ENCODE peak calls at places on chromosomes 2 and 18, in six cellular contexts. Y is EL; L is neuronal stem cell; S is thyroid gland; V is activated CD8-positive, alpha-beta T cell treated with anti-CD3 and anti-CD28 coated beads for 36 hours; N is adrenal gland. R is an unnamed sample.

GRCh38 chr2:207288628-207289027 is 122.9 kb upstream of the KLF7 start:
- DNase-seq in S (no peak), N (no peak), Y (no peak), V (peak), L (no peak), R (no peak)

GRCh38 chr18:984004-984403 is 79.3 kb downstream of the ADCYAP1 start:
- DNase-seq in L (no peak), N (no peak), Y (no peak), S (no peak), V (no peak), R (no peak)

GRCh38 chr2:199463708-199464613 is 6.2 kb upstream of the SATB2 start:
- DNase-seq in N (no peak), V (no peak), L (no peak), S (no peak), Y (peak), R (no peak)

GRCh38 chr2:16617282-16618266 is 48.1 kb downstream of the CYRIA start:
- DNase-seq in L (peak), S (peak), N (peak), V (no peak), Y (no peak), R (no peak)

GRCh38 chr2:219399716-219400478 is 12.2 kb upstream of the DNPEP start:
- DNase-seq in S (no peak), L (no peak), Y (no peak), N (no peak), V (no peak), R (no peak)

GRCh38 chr2:133791191-133791590 is 222.9 kb upstream of the NCKAP5 start:
- DNase-seq in V (no peak), Y (peak), N (no peak), S (no peak), L (no peak), R (no peak)

GRCh38 chr2:1795842-1796580 is 51.7 kb upstream of the PXDN start:
- DNase-seq in V (no peak), L (no peak), S (no peak), N (no peak), Y (no peak), R (no peak)

GRCh38 chr2:236745420-236746210 is 176.0 kb downstream of the ACKR3 start:
- DNase-seq in N (peak), V (no peak), S (peak), Y (peak), L (no peak), R (peak)

GRCh38 chr18:47247833-47248609 is 3.4 kb downstream of the SKOR2 start:
- DNase-seq in Y (no peak), V (peak), S (no peak), L (no peak), N (peak), R (no peak)

GRCh38 chr2:227862227-227862740 is 9.1 kb upstream of the DAW1 start:
- DNase-seq in L (no peak), V (peak), N (no peak), Y (peak), S (peak), R (no peak)

GRCh38 chr2:61272421-61273070 is 110.6 kb downstream of the C2orf74 start:
- DNase-seq in Y (no peak), L (no peak), N (no peak), V (no peak), S (no peak), R (no peak)

GRCh38 chr2:199199797-199200196 is 257.9 kb downstream of the SATB2 start:
- DNase-seq in N (no peak), V (no peak), L (no peak), Y (no peak), S (no peak), R (no peak)

GRCh38 chr2:152481881-152482280 is 146.9 kb downstream of the FMNL2 start:
- DNase-seq in Y (no peak), V (no peak), L (no peak), N (no peak), S (peak), R (no peak)

GRCh38 chr2:112065966-112066365 is 10.9 kb downstream of the TMEM87B start:
- DNase-seq in S (no peak), Y (peak), N (no peak), V (no peak), L (no peak), R (peak)

GRCh38 chr2:70523672-70523995 is 30.0 kb downstream of the TGFA start:
- DNase-seq in N (no peak), L (no peak), Y (no peak), S (no peak), V (no peak), R (no peak)

GRCh38 chr2:15241208-15241607 is 319.9 kb downstream of the NBAS start:
- DNase-seq in L (no peak), S (no peak), N (no peak), V (no peak), Y (no peak), R (no peak)

GRCh38 chr2:38375711-38376345 is 1.2 kb downstream of the ATL2 start:
- DNase-seq in V (peak), L (no peak), Y (no peak), S (peak), N (no peak), R (no peak)

GRCh38 chr2:86790828-86791561 is at the start of gene CD8A:
- DNase-seq in L (no peak), V (peak), Y (peak), S (no peak), N (no peak), R (no peak)

GRCh38 chr2:16330571-16331351 is 334.9 kb downstream of the CYRIA start:
- DNase-seq in N (no peak), V (no peak), L (peak), Y (no peak), S (no peak), R (no peak)

GRCh38 chr2:153287109-153287801 is 191.3 kb downstream of the RPRM start:
- DNase-seq in S (no peak), Y (no peak), V (peak), L (peak), N (no peak), R (no peak)

GRCh38 chr2:69291004-69291650 is 95.9 kb downstream of the GFPT1 start:
- DNase-seq in Y (peak), L (no peak), S (no peak), N (no peak), V (no peak), R (no peak)

GRCh38 chr2:20223345-20224190 is 1.4 kb downstream of the SDC1 start:
- DNase-seq in L (peak), S (peak), Y (peak), N (peak), V (peak), R (no peak)

GRCh38 chr18:60411715-60412114 is 39.1 kb upstream of the MC4R start:
- DNase-seq in N (no peak), L (no peak), S (no peak), Y (no peak), V (no peak), R (no peak)

GRCh38 chr2:54813584-54813983 is 90.1 kb downstream of the EML6 start:
- DNase-seq in N (no peak), S (no peak), Y (no peak), V (no peak), L (no peak), R (no peak)

GRCh38 chr2:8600456-8600855 is 81.4 kb upstream of the ID2 start:
- DNase-seq in V (no peak), N (no peak), Y (no peak), L (no peak), S (no peak), R (no peak)

GRCh38 chr2:128536925-128537620 is 218.4 kb upstream of the HS6ST1 start:
- DNase-seq in S (no peak), Y (peak), N (peak), V (peak), L (peak), R (peak)

GRCh38 chr2:437772-438393 is 150.0 kb upstream of the ALKAL2 start:
- DNase-seq in Y (no peak), V (peak), S (peak), L (no peak), N (peak), R (no peak)

GRCh38 chr2:29295843-29296242 is 180.6 kb downstream of the CLIP4 start:
- DNase-seq in V (peak), L (no peak), Y (peak), N (peak), S (peak), R (no peak)

GRCh38 chr18:58051765-58052460 is 7.9 kb downstream of the NEDD4L start:
- DNase-seq in L (no peak), N (no peak), S (no peak), Y (peak), V (no peak), R (no peak)

GRCh38 chr2:26477911-26478253 is at the start of gene OTOF:
- DNase-seq in S (no peak), L (no peak), V (no peak), N (peak), Y (peak), R (no peak)

GRCh38 chr2:42567806-42568429 is 514 bp upstream of the MTA3 start:
- DNase-seq in L (peak), Y (peak), V (peak), S (peak), N (peak), R (no peak)

GRCh38 chr2:226308981-226309380 is 490.6 kb downstream of the IRS1 start:
- DNase-seq in V (no peak), S (no peak), L (no peak), Y (peak), N (no peak), R (peak)

GRCh38 chr2:39772086-39772811 is 6.8 kb downstream of the THUMPD2 start:
- DNase-seq in Y (peak), L (no peak), N (no peak), V (no peak), S (no peak), R (no peak)

GRCh38 chr2:31238126-31238905 is 4.4 kb downstream of the EHD3 start:
- DNase-seq in Y (no peak), L (no peak), N (no peak), V (no peak), S (no peak), R (no peak)

GRCh38 chr2:234496835-234497591 is at the start of gene ARL4C:
- DNase-seq in L (peak), N (peak), S (peak), V (peak), Y (peak), R (peak)

GRCh38 chr2:11822746-11823411 is 76.4 kb downstream of the LPIN1 start:
- DNase-seq in N (no peak), Y (no peak), S (no peak), L (no peak), V (no peak), R (no peak)

GRCh38 chr2:113965644-113966043 is 75.8 kb downstream of the ACTR3 start:
- DNase-seq in N (no peak), S (no peak), L (peak), V (peak), Y (peak), R (no peak)

GRCh38 chr2:196853301-196854087 is 44.3 kb upstream of the C2orf66 start:
- DNase-seq in S (no peak), Y (no peak), N (no peak), V (no peak), L (no peak), R (no peak)

GRCh38 chr2:85770369-85770768 is 16.6 kb downstream of the ATOH8 start:
- DNase-seq in L (no peak), N (no peak), Y (peak), S (no peak), V (no peak), R (no peak)

GRCh38 chr18:34576622-34577021 is 133.5 kb upstream of the DTNA start:
- DNase-seq in Y (no peak), S (no peak), N (no peak), L (no peak), V (no peak), R (no peak)